ENCODE peak calls at places on chromosomes 3 and 15, in ten cellular contexts. V, R, A, D, M, O, S, Q, X and L are unnamed samples.

GRCh38 chr3:129892486-129892856 is 1.0 kb downstream of the TMCC1 start:
- DNase-seq in S (no peak), M (peak; percentile 62), X (no peak), Q (no peak), V (no peak), D (peak; percentile 9), A (no peak), R (no peak), O (peak; percentile 3), L (no peak)

GRCh38 chr3:29514912-29515311 is 234.0 kb downstream of the RBMS3 start:
- DNase-seq in R (peak; percentile 43), D (peak; percentile 16), V (no peak), X (no peak), M (no peak), Q (no peak), S (no peak), A (no peak), O (no peak), L (no peak)

GRCh38 chr15:33226559-33227181 is 32.2 kb upstream of the FMN1 start:
- DNase-seq in D (peak; percentile 74), X (peak; percentile 85), R (peak; percentile 75), M (no peak), O (peak; percentile 58), A (no peak), V (peak; percentile 74), Q (peak; percentile 66), S (peak; percentile 68), L (peak; percentile 19)

GRCh38 chr15:55434989-55435825 is 26.9 kb downstream of the PIERCE2 start:
- DNase-seq in Q (no peak), R (peak; percentile 58), M (no peak), D (peak; percentile 70), A (peak; percentile 80), X (peak; percentile 71), V (no peak), O (no peak), S (peak; percentile 48), L (peak; percentile 84)

GRCh38 chr3:127970966-127971592 is 56.0 kb downstream of the KBTBD12 start:
- DNase-seq in A (peak; percentile 69), V (peak; percentile 73), O (no peak), M (no peak), X (peak; percentile 63), R (peak; percentile 65), D (peak; percentile 77), S (peak; percentile 47), Q (no peak), L (peak; percentile 75)

GRCh38 chr3:116443096-116443793 is 2.0 kb downstream of the LSAMP start:
- DNase-seq in Q (no peak), O (no peak), X (no peak), M (no peak), V (no peak), D (no peak), R (no peak), A (no peak), S (no peak), L (peak; percentile 11)

GRCh38 chr3:48202691-48203090 is 14.5 kb upstream of the CDC25A start:
- DNase-seq in A (no peak), O (no peak), D (no peak), V (no peak), X (no peak), R (no peak), M (no peak), Q (no peak), S (no peak), L (no peak)

GRCh38 chr3:126578702-126579101 is 20.0 kb upstream of the C3orf22 start:
- DNase-seq in Q (no peak), D (no peak), V (no peak), M (no peak), S (no peak), R (no peak), O (no peak), X (no peak), A (no peak), L (no peak)

GRCh38 chr3:117661636-117662095 is 952.1 kb downstream of the TUSC7 start:
- DNase-seq in A (peak; percentile 23), X (no peak), M (no peak), S (no peak), D (peak; percentile 23), O (no peak), V (no peak), Q (no peak), R (peak; percentile 54), L (peak; percentile 81)

GRCh38 chr3:192817053-192817452 is 89.7 kb upstream of the FGF12 start:
- DNase-seq in D (peak; percentile 71), R (peak; percentile 83), X (no peak), S (no peak), M (no peak), Q (no peak), O (no peak), A (peak; percentile 50), V (no peak), L (peak; percentile 75)

GRCh38 chr3:2523251-2523836 is 424.7 kb downstream of the CNTN4 start:
- DNase-seq in M (no peak), O (no peak), A (no peak), R (no peak), Q (no peak), V (no peak), S (no peak), X (no peak), D (no peak), L (no peak)

GRCh38 chr15:42385206-42385979 is 26.1 kb downstream of the CAPN3 start:
- DNase-seq in V (no peak), S (peak; percentile 69), X (peak; percentile 54), R (peak; percentile 35), A (peak; percentile 75), O (no peak), D (peak; percentile 57), Q (peak; percentile 31), M (no peak), L (peak; percentile 80)

GRCh38 chr15:43772624-43773023 is 4.1 kb downstream of the ELL3 start:
- DNase-seq in X (no peak), O (no peak), D (no peak), M (no peak), R (no peak), S (no peak), Q (no peak), V (no peak), A (no peak), L (no peak)

GRCh38 chr15:40097968-40098476 is 10.7 kb downstream of the BMF start:
- DNase-seq in O (no peak), D (no peak), Q (peak; percentile 73), V (peak; percentile 78), M (peak; percentile 63), X (no peak), R (no peak), S (peak; percentile 84), A (no peak), L (no peak)
- H3K4me3 ChIP-seq in O (no peak overlapping the region), D (no peak overlapping the region), Q (no peak overlapping the region), V (no peak overlapping the region), M (no peak overlapping the region), X (no peak overlapping the region), R (no peak overlapping the region), S (no peak overlapping the region), A (no peak overlapping the region), L (no peak overlapping the region)

DNA sequence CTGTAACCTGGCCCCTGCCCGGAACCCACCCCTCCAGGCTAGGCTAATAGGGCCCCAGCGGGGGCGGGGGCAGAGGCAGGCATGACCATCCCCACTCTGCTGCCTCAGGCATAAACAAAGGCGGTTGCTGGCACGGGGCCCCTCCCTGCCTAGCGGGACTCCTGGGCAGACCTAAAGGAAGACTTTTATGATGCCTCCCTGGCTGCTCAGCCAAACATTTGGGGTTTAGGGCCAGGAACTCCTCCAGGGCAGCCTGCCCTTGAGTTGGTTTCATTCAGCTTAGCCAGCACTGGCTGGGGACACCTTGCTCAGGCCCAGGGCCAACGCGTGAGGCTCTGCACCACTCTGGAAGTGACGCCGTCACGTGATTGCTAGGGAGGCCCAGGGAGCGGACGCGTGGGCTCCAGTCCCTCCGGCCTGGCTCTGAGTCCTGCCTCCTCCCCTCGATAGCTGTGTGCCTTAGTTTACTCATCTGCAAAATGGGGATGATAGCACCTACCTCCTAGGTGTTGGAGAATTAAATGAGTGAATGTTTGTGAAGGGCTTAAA is 27.8 kb downstream of the HDAC11 start:
- DNase-seq in V (no peak), D (peak; percentile 32), M (peak; percentile 54), A (no peak), R (no peak), Q (no peak), O (no peak), X (no peak), S (no peak), L (no peak)
- TF ChIP-seq CTCF in V (no peak), D (no peak), M (no peak), A (no peak), R (no peak), Q (no peak), O (no peak), X (no peak), S (no peak), L (no peak)

GRCh38 chr3:197002701-197003454 is 26.7 kb downstream of the MELTF start:
- DNase-seq in Q (peak; percentile 92), R (peak; percentile 66), M (peak; percentile 96), S (peak; percentile 65), X (peak; percentile 64), V (peak; percentile 74), A (peak; percentile 68), O (peak; percentile 67), D (peak; percentile 91), L (peak; percentile 65)
- H3K4me3 ChIP-seq in Q (peak overlapping the region; percentile 60), R (peak overlapping the region; percentile 53), M (peak overlapping the region; percentile 42), S (peak overlapping the region; percentile 50), X (peak overlapping the region; percentile 54), V (peak overlapping the region; percentile 21), A (peak overlapping the region; percentile 55), O (peak overlapping the region; percentile 41), D (peak overlapping the region; percentile 59), L (peak overlapping the region; percentile 60)

GRCh38 chr3:142027295-142027694 is 122.0 kb downstream of the TFDP2 start:
- DNase-seq in D (no peak), R (no peak), S (peak; percentile 38), V (no peak), M (no peak), Q (no peak), X (no peak), A (peak; percentile 16), O (no peak), L (peak; percentile 29)

GRCh38 chr3:142021127-142021526 is 128.2 kb downstream of the TFDP2 start:
- DNase-seq in Q (no peak), O (no peak), X (no peak), V (no peak), S (no peak), M (no peak), R (no peak), D (no peak), A (no peak), L (no peak)

GRCh38 chr3:142019794-142020320 is 129.5 kb downstream of the TFDP2 start:
- DNase-seq in R (peak; percentile 50), O (no peak), D (peak; percentile 43), Q (no peak), S (no peak), A (peak; percentile 17), V (no peak), M (no peak), X (no peak), L (peak; percentile 33)

GRCh38 chr3:142026333-142026732 is 123.0 kb downstream of the TFDP2 start:
- DNase-seq in D (no peak), V (no peak), M (no peak), X (no peak), A (no peak), S (no peak), Q (no peak), O (no peak), R (no peak), L (no peak)

DNA sequence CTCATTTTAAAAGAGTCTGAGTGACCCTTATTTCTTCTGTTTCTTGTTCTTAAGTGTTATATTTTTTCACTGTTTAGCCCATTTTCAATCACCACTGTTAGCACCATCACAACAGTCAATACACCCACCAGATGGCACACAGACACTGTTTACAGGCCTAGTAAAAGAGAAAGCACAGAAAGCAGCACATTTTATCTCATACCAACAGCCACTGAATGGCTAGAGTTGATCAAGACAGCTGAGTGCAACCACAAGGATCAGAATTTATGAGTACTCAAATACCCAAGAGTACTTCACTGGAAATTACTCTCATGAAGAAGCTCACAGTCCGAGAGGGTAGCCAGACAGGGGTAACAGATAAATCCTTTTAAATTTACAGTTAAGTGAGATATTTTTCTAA is 127.0 kb downstream of the TFDP2 start:
- DNase-seq in M (no peak), D (no peak), X (peak; percentile 8), V (no peak), S (peak; percentile 66), Q (no peak), A (peak; percentile 7), R (no peak), O (no peak), L (peak; percentile 63)
- TF ChIP-seq CTCF in M (no peak), D (no peak), X (peak; percentile 15), V (peak; percentile 11), S (no peak), Q (no peak), A (no peak), R (no peak), O (no peak), L (no peak)